ENCODE peak calls at places on chromosomes 13 and 19, in ten cellular contexts. One of them, this sample, is unnamed. For H3K9me3, the result is how much of the 10 kb centered on the place peaks cover.

GRCh38 chr19:1223018-1223855 is 14.6 kb downstream of the CBARP start:
- DNase-seq in esophagus muscularis mucosa: no peak
- DNase-seq in adrenal gland: peak
- DNase-seq in Karpas-422: peak
- DNase-seq in naive thymus-derived CD4-positive, alpha-beta T cell: no peak
- DNase-seq in heart right ventricle: no peak
- DNase-seq in CD8-positive, alpha-beta T cell: no peak
- DNase-seq in uterus: no peak
- DNase-seq in Caco-2: no peak
- DNase-seq in tibial nerve: no peak
- DNase-seq in this sample: peak

GRCh38 chr13:28539625-28540286 is 44.8 kb upstream of the FLT1 start:
- DNase-seq in esophagus muscularis mucosa: no peak
- DNase-seq in adrenal gland: no peak
- DNase-seq in Karpas-422: no peak
- DNase-seq in naive thymus-derived CD4-positive, alpha-beta T cell: no peak
- DNase-seq in heart right ventricle: no peak
- DNase-seq in CD8-positive, alpha-beta T cell: no peak
- DNase-seq in uterus: no peak
- DNase-seq in Caco-2: no peak
- DNase-seq in tibial nerve: no peak
- DNase-seq in this sample: no peak

GRCh38 chr13:83753912-83754624 is 128.2 kb downstream of the SLITRK1 start:
- DNase-seq in esophagus muscularis mucosa: no peak
- DNase-seq in adrenal gland: no peak
- DNase-seq in Karpas-422: no peak
- DNase-seq in naive thymus-derived CD4-positive, alpha-beta T cell: no peak
- DNase-seq in heart right ventricle: no peak
- DNase-seq in CD8-positive, alpha-beta T cell: no peak
- DNase-seq in uterus: no peak
- DNase-seq in Caco-2: no peak
- DNase-seq in tibial nerve: no peak
- DNase-seq in this sample: no peak

GRCh38 chr13:90443268-90443667 is 904.2 kb upstream of the MIR17HG start:
- DNase-seq in esophagus muscularis mucosa: no peak
- DNase-seq in adrenal gland: no peak
- DNase-seq in Karpas-422: no peak
- DNase-seq in naive thymus-derived CD4-positive, alpha-beta T cell: no peak
- DNase-seq in heart right ventricle: no peak
- DNase-seq in CD8-positive, alpha-beta T cell: no peak
- DNase-seq in uterus: no peak
- DNase-seq in Caco-2: no peak
- DNase-seq in tibial nerve: no peak
- DNase-seq in this sample: no peak

GRCh38 chr19:1016647-1017114 is 4.2 kb downstream of the TMEM259 start:
- DNase-seq in esophagus muscularis mucosa: no peak
- DNase-seq in adrenal gland: peak
- DNase-seq in Karpas-422: no peak
- DNase-seq in naive thymus-derived CD4-positive, alpha-beta T cell: no peak
- DNase-seq in heart right ventricle: no peak
- DNase-seq in CD8-positive, alpha-beta T cell: no peak
- DNase-seq in uterus: no peak
- DNase-seq in Caco-2: no peak
- DNase-seq in tibial nerve: no peak
- DNase-seq in this sample: no peak

GRCh38 chr13:109159650-109160309 is 530.4 kb downstream of the MYO16 start:
- DNase-seq in esophagus muscularis mucosa: peak
- DNase-seq in adrenal gland: no peak
- DNase-seq in Karpas-422: peak
- DNase-seq in naive thymus-derived CD4-positive, alpha-beta T cell: no peak
- DNase-seq in heart right ventricle: no peak
- DNase-seq in CD8-positive, alpha-beta T cell: no peak
- DNase-seq in uterus: no peak
- DNase-seq in Caco-2: no peak
- DNase-seq in tibial nerve: no peak
- DNase-seq in this sample: no peak

GRCh38 chr13:26425439-26426358 is 131.8 kb upstream of the WASF3 start:
- DNase-seq in esophagus muscularis mucosa: no peak
- DNase-seq in adrenal gland: no peak
- DNase-seq in Karpas-422: no peak
- DNase-seq in naive thymus-derived CD4-positive, alpha-beta T cell: no peak
- DNase-seq in heart right ventricle: no peak
- DNase-seq in CD8-positive, alpha-beta T cell: no peak
- DNase-seq in uterus: no peak
- DNase-seq in Caco-2: no peak
- DNase-seq in tibial nerve: no peak
- DNase-seq in this sample: no peak

GRCh38 chr13:114149774-114150740 is 17.6 kb upstream of the RASA3 start:
- DNase-seq in esophagus muscularis mucosa: no peak
- DNase-seq in adrenal gland: no peak
- DNase-seq in Karpas-422: no peak
- DNase-seq in naive thymus-derived CD4-positive, alpha-beta T cell: no peak
- DNase-seq in heart right ventricle: no peak
- DNase-seq in CD8-positive, alpha-beta T cell: no peak
- DNase-seq in uterus: no peak
- DNase-seq in Caco-2: no peak
- DNase-seq in tibial nerve: no peak
- DNase-seq in this sample: no peak

GRCh38 chr13:108785844-108786243 is 156.4 kb downstream of the MYO16 start:
- DNase-seq in esophagus muscularis mucosa: no peak
- DNase-seq in adrenal gland: no peak
- DNase-seq in Karpas-422: no peak
- DNase-seq in naive thymus-derived CD4-positive, alpha-beta T cell: no peak
- DNase-seq in heart right ventricle: no peak
- DNase-seq in CD8-positive, alpha-beta T cell: no peak
- DNase-seq in uterus: no peak
- DNase-seq in Caco-2: no peak
- DNase-seq in tibial nerve: no peak
- DNase-seq in this sample: no peak

GRCh38 chr19:32917612-32917996 is 48.0 kb upstream of the SLC7A9 start:
- DNase-seq in esophagus muscularis mucosa: no peak
- DNase-seq in adrenal gland: no peak
- DNase-seq in Karpas-422: no peak
- DNase-seq in naive thymus-derived CD4-positive, alpha-beta T cell: no peak
- DNase-seq in heart right ventricle: no peak
- DNase-seq in CD8-positive, alpha-beta T cell: no peak
- DNase-seq in uterus: no peak
- DNase-seq in Caco-2: no peak
- DNase-seq in tibial nerve: no peak
- DNase-seq in this sample: no peak

GRCh38 chr13:110287031-110287828 is 19.7 kb downstream of the COL4A1 start:
- DNase-seq in esophagus muscularis mucosa: no peak
- DNase-seq in adrenal gland: no peak
- DNase-seq in Karpas-422: no peak
- DNase-seq in naive thymus-derived CD4-positive, alpha-beta T cell: no peak
- DNase-seq in heart right ventricle: no peak
- DNase-seq in CD8-positive, alpha-beta T cell: no peak
- DNase-seq in uterus: no peak
- DNase-seq in Caco-2: no peak
- DNase-seq in tibial nerve: no peak
- DNase-seq in this sample: no peak

GRCh38 chr13:38223093-38223492 is 126.6 kb upstream of the UFM1 start:
- DNase-seq in esophagus muscularis mucosa: no peak
- DNase-seq in adrenal gland: no peak
- DNase-seq in Karpas-422: no peak
- DNase-seq in naive thymus-derived CD4-positive, alpha-beta T cell: no peak
- DNase-seq in heart right ventricle: no peak
- DNase-seq in CD8-positive, alpha-beta T cell: no peak
- DNase-seq in uterus: no peak
- DNase-seq in Caco-2: no peak
- DNase-seq in tibial nerve: no peak
- DNase-seq in this sample: no peak

GRCh38 chr19:1151917-1152601 is 22.0 kb downstream of the SBNO2 start:
- DNase-seq in esophagus muscularis mucosa: no peak
- DNase-seq in adrenal gland: peak
- DNase-seq in Karpas-422: no peak
- DNase-seq in naive thymus-derived CD4-positive, alpha-beta T cell: no peak
- DNase-seq in heart right ventricle: peak
- DNase-seq in CD8-positive, alpha-beta T cell: no peak
- DNase-seq in uterus: peak
- DNase-seq in Caco-2: no peak
- DNase-seq in tibial nerve: no peak
- DNase-seq in this sample: no peak

GRCh38 chr19:38433268-38433733 is at the start of gene RYR1:
- DNase-seq in esophagus muscularis mucosa: no peak
- DNase-seq in adrenal gland: peak
- DNase-seq in Karpas-422: peak
- DNase-seq in naive thymus-derived CD4-positive, alpha-beta T cell: no peak
- DNase-seq in heart right ventricle: peak
- DNase-seq in CD8-positive, alpha-beta T cell: peak
- DNase-seq in uterus: no peak
- DNase-seq in Caco-2: no peak
- DNase-seq in tibial nerve: no peak
- DNase-seq in this sample: peak
- H3K4me3 ChIP-seq in esophagus muscularis mucosa: peak
- H3K4me3 ChIP-seq in adrenal gland: no peak
- H3K4me3 ChIP-seq in Karpas-422: no peak
- H3K4me3 ChIP-seq in naive thymus-derived CD4-positive, alpha-beta T cell: no peak
- H3K4me3 ChIP-seq in heart right ventricle: peak
- H3K4me3 ChIP-seq in CD8-positive, alpha-beta T cell: no peak
- H3K4me3 ChIP-seq in uterus: no peak
- H3K4me3 ChIP-seq in Caco-2: no peak
- H3K4me3 ChIP-seq in tibial nerve: no peak
- H3K4me3 ChIP-seq in this sample: no peak

GRCh38 chr19:44820648-44821609 is 12.0 kb downstream of the BCAM start:
- DNase-seq in esophagus muscularis mucosa: no peak
- DNase-seq in adrenal gland: peak
- DNase-seq in Karpas-422: no peak
- DNase-seq in naive thymus-derived CD4-positive, alpha-beta T cell: no peak
- DNase-seq in heart right ventricle: peak
- DNase-seq in CD8-positive, alpha-beta T cell: no peak
- DNase-seq in uterus: peak
- DNase-seq in Caco-2: no peak
- DNase-seq in tibial nerve: no peak
- DNase-seq in this sample: peak
- H3K9me3 ChIP-seq in esophagus muscularis mucosa: under half
- H3K9me3 ChIP-seq in adrenal gland: under half
- H3K9me3 ChIP-seq in Karpas-422: under half
- H3K9me3 ChIP-seq in naive thymus-derived CD4-positive, alpha-beta T cell: under half
- H3K9me3 ChIP-seq in heart right ventricle: under half
- H3K9me3 ChIP-seq in CD8-positive, alpha-beta T cell: under half
- H3K9me3 ChIP-seq in uterus: under half
- H3K9me3 ChIP-seq in Caco-2: under half
- H3K9me3 ChIP-seq in tibial nerve: under half
- H3K9me3 ChIP-seq in this sample: under half

DNA sequence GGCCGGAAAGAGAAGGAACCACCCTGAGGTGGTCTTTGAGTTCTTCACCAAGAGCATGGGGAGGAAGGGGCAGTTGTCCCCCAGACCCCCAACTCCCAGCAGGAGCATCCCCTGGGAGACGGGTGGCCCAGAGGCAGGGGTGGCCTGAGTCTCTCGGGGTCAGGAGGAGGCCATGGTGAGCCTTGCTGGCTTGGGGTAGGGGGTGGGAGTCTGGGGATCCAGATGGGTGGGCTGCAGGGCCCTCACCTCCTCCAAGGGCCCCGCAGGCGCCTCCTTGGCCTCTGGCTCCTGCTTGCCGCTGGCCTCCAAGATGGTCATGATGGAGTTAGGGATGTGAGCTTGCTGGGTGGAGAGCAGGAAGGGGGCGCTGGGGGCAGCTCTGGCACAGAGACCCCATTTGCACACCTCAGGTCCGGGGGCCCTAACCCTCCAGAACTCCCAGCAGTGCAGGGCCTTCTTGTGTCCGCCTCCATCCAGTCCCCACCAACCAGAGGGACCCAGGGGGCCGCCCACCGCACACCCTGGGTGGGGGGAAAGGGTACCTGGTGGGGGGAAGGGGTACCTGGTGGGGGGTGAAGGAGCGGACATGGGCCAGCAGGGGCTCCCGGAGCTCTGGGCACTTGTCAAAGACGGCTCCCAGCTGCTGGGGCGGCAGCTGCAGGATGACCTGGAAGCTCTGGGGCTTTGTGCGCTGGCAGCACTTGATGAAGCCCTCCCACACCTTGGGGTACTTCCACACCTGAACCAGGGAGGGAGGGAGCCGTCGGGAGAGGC is 1.3 kb upstream of the RSPH6A start:
- DNase-seq in esophagus muscularis mucosa: no peak
- DNase-seq in adrenal gland: no peak
- DNase-seq in Karpas-422: no peak
- DNase-seq in naive thymus-derived CD4-positive, alpha-beta T cell: no peak
- DNase-seq in heart right ventricle: no peak
- DNase-seq in CD8-positive, alpha-beta T cell: no peak
- DNase-seq in uterus: no peak
- DNase-seq in Caco-2: no peak
- DNase-seq in tibial nerve: no peak
- DNase-seq in this sample: no peak
- H3K4me3 ChIP-seq in esophagus muscularis mucosa: peak
- H3K4me3 ChIP-seq in adrenal gland: no peak
- H3K4me3 ChIP-seq in Karpas-422: no peak
- H3K4me3 ChIP-seq in naive thymus-derived CD4-positive, alpha-beta T cell: no peak
- H3K4me3 ChIP-seq in heart right ventricle: peak
- H3K4me3 ChIP-seq in CD8-positive, alpha-beta T cell: no peak
- H3K4me3 ChIP-seq in uterus: no peak
- H3K4me3 ChIP-seq in Caco-2: no peak
- H3K4me3 ChIP-seq in tibial nerve: no peak
- H3K4me3 ChIP-seq in this sample: no peak

GRCh38 chr19:8850488-8850887 is 18.3 kb downstream of the MBD3L1 start:
- DNase-seq in esophagus muscularis mucosa: no peak
- DNase-seq in adrenal gland: no peak
- DNase-seq in Karpas-422: no peak
- DNase-seq in naive thymus-derived CD4-positive, alpha-beta T cell: no peak
- DNase-seq in heart right ventricle: no peak
- DNase-seq in CD8-positive, alpha-beta T cell: no peak
- DNase-seq in uterus: no peak
- DNase-seq in Caco-2: no peak
- DNase-seq in tibial nerve: no peak
- DNase-seq in this sample: no peak
- H3K9me3 ChIP-seq in esophagus muscularis mucosa: under half
- H3K9me3 ChIP-seq in adrenal gland: under half
- H3K9me3 ChIP-seq in Karpas-422: under half
- H3K9me3 ChIP-seq in naive thymus-derived CD4-positive, alpha-beta T cell: under half
- H3K9me3 ChIP-seq in heart right ventricle: under half
- H3K9me3 ChIP-seq in CD8-positive, alpha-beta T cell: under half
- H3K9me3 ChIP-seq in uterus: under half
- H3K9me3 ChIP-seq in Caco-2: under half
- H3K9me3 ChIP-seq in tibial nerve: under half
- H3K9me3 ChIP-seq in this sample: under half

GRCh38 chr13:29936051-29936813 is 85.8 kb upstream of the UBL3 start:
- DNase-seq in esophagus muscularis mucosa: no peak
- DNase-seq in adrenal gland: no peak
- DNase-seq in Karpas-422: no peak
- DNase-seq in naive thymus-derived CD4-positive, alpha-beta T cell: no peak
- DNase-seq in heart right ventricle: no peak
- DNase-seq in CD8-positive, alpha-beta T cell: peak
- DNase-seq in uterus: no peak
- DNase-seq in Caco-2: no peak
- DNase-seq in tibial nerve: no peak
- DNase-seq in this sample: peak
- H3K4me3 ChIP-seq in esophagus muscularis mucosa: no peak
- H3K4me3 ChIP-seq in adrenal gland: no peak
- H3K4me3 ChIP-seq in Karpas-422: no peak
- H3K4me3 ChIP-seq in naive thymus-derived CD4-positive, alpha-beta T cell: peak
- H3K4me3 ChIP-seq in heart right ventricle: peak
- H3K4me3 ChIP-seq in CD8-positive, alpha-beta T cell: peak
- H3K4me3 ChIP-seq in uterus: no peak
- H3K4me3 ChIP-seq in Caco-2: no peak
- H3K4me3 ChIP-seq in tibial nerve: peak
- H3K4me3 ChIP-seq in this sample: no peak

GRCh38 chr19:55956431-55956830 is 8.8 kb downstream of the NLRP8 start:
- DNase-seq in esophagus muscularis mucosa: no peak
- DNase-seq in adrenal gland: no peak
- DNase-seq in Karpas-422: no peak
- DNase-seq in naive thymus-derived CD4-positive, alpha-beta T cell: no peak
- DNase-seq in heart right ventricle: no peak
- DNase-seq in CD8-positive, alpha-beta T cell: no peak
- DNase-seq in uterus: no peak
- DNase-seq in Caco-2: peak
- DNase-seq in tibial nerve: no peak
- DNase-seq in this sample: no peak
- H3K9me3 ChIP-seq in esophagus muscularis mucosa: under half
- H3K9me3 ChIP-seq in adrenal gland: under half
- H3K9me3 ChIP-seq in Karpas-422: under half
- H3K9me3 ChIP-seq in naive thymus-derived CD4-positive, alpha-beta T cell: under half
- H3K9me3 ChIP-seq in heart right ventricle: under half
- H3K9me3 ChIP-seq in CD8-positive, alpha-beta T cell: under half
- H3K9me3 ChIP-seq in uterus: under half
- H3K9me3 ChIP-seq in Caco-2: under half
- H3K9me3 ChIP-seq in tibial nerve: under half
- H3K9me3 ChIP-seq in this sample: under half